ENCODE peak calls at places on chromosomes 12 and 14, in nine cellular contexts. H is substantia nigra; K is CD8-positive, alpha-beta memory T cell; F is stimulated activated CD4-positive, alpha-beta T cell treated with anti-CD3 and anti-CD28 coated beads, TNF-alpha, amount 100 ng/mL, for 4 hours; A is M059J; G is Ammon's horn; D is activated CD4-positive, alpha-beta T cell treated with anti-CD3 and anti-CD28 coated beads, Interleukin-2, amount 50 U/mL, for 48 hours; Z is H7; R is stomach. I is an unnamed sample.

GRCh38 chr12:61654698-61655097 is 605.5 kb upstream of the USP15 start:
- DNase-seq in H (no peak), K (no peak), F (no peak), A (no peak), G (no peak), D (no peak), Z (no peak), R (no peak), I (no peak)

GRCh38 chr12:124259168-124260066 is 35.5 kb upstream of the RFLNA start:
- DNase-seq in H (no peak), K (no peak), F (no peak), A (peak), G (no peak), D (no peak), Z (no peak), R (no peak), I (no peak)

GRCh38 chr14:96574633-96575191 is 72.5 kb downstream of the PAPOLA start:
- DNase-seq in H (no peak), K (no peak), F (no peak), A (no peak), G (no peak), D (no peak), Z (no peak), R (no peak), I (no peak)

GRCh38 chr14:33386140-33386539 is 447.5 kb downstream of the NPAS3 start:
- DNase-seq in H (no peak), K (no peak), F (no peak), A (no peak), G (no peak), D (no peak), Z (no peak), R (no peak), I (no peak)

GRCh38 chr14:71659165-71659564 is 273.1 kb upstream of the RGS6 start:
- DNase-seq in H (no peak), K (no peak), F (no peak), A (peak), G (no peak), D (no peak), Z (no peak), R (no peak), I (peak)

GRCh38 chr14:22998324-22999012 is 11.5 kb downstream of the C14orf93 start:
- DNase-seq in H (no peak), K (no peak), F (no peak), A (no peak), G (no peak), D (no peak), Z (peak), R (peak), I (no peak)

GRCh38 chr12:57888407-57889157 is 42.1 kb upstream of the CTDSP2 start:
- DNase-seq in H (peak), K (no peak), F (no peak), A (peak), G (peak), D (no peak), Z (peak), R (peak), I (peak)

GRCh38 chr14:79730911-79731310 is 480.4 kb downstream of the DIO2 start:
- DNase-seq in H (no peak), K (no peak), F (no peak), A (peak), G (no peak), D (no peak), Z (no peak), R (no peak), I (no peak)

GRCh38 chr14:103104654-103105511 is 10.4 kb downstream of the EXOC3L4 start:
- DNase-seq in H (peak), K (peak), F (peak), A (peak), G (peak), D (peak), Z (peak), R (peak), I (no peak)

GRCh38 chr12:94174576-94174975 is 26.2 kb downstream of the PLXNC1 start:
- DNase-seq in H (no peak), K (peak), F (no peak), A (no peak), G (no peak), D (peak), Z (no peak), R (no peak), I (no peak)

GRCh38 chr14:49769171-49769570 is 1.2 kb downstream of the KLHDC2 start:
- DNase-seq in H (no peak), K (no peak), F (no peak), A (peak), G (no peak), D (no peak), Z (no peak), R (peak), I (no peak)

GRCh38 chr12:122326597-122326996 is 60.3 kb upstream of the VPS33A start:
- DNase-seq in H (no peak), K (no peak), F (no peak), A (no peak), G (no peak), D (no peak), Z (no peak), R (no peak), I (no peak)

GRCh38 chr12:7645395-7646177 is 20.1 kb downstream of the APOBEC1 start:
- DNase-seq in H (no peak), K (no peak), F (no peak), A (peak), G (peak), D (no peak), Z (peak), R (no peak), I (peak)

GRCh38 chr14:80150301-80150700 is 61.0 kb downstream of the DIO2 start:
- DNase-seq in H (no peak), K (no peak), F (no peak), A (peak), G (no peak), D (no peak), Z (no peak), R (no peak), I (no peak)

GRCh38 chr14:96201965-96202364 is 2.7 kb upstream of the BDKRB2 start:
- DNase-seq in H (no peak), K (no peak), F (no peak), A (no peak), G (no peak), D (no peak), Z (peak), R (no peak), I (no peak)

GRCh38 chr12:99648183-99648582 is 630 bp downstream of the GARIN6 start:
- DNase-seq in H (no peak), K (no peak), F (no peak), A (no peak), G (no peak), D (no peak), Z (no peak), R (no peak), I (no peak)

GRCh38 chr14:68580676-68581075 is 212.2 kb downstream of the ZFP36L1 start:
- DNase-seq in H (no peak), K (no peak), F (no peak), A (no peak), G (no peak), D (no peak), Z (no peak), R (no peak), I (no peak)

GRCh38 chr12:3557136-3557697 is 66.2 kb downstream of the PRMT8 start:
- DNase-seq in H (no peak), K (no peak), F (no peak), A (no peak), G (no peak), D (no peak), Z (no peak), R (no peak), I (no peak)

GRCh38 chr12:62537544-62537943 is 70.9 kb downstream of the MON2 start:
- DNase-seq in H (no peak), K (no peak), F (no peak), A (peak), G (no peak), D (no peak), Z (no peak), R (peak), I (peak)

GRCh38 chr12:64583395-64584172 is 26.7 kb upstream of the RASSF3 start:
- DNase-seq in H (no peak), K (no peak), F (no peak), A (no peak), G (no peak), D (no peak), Z (no peak), R (no peak), I (peak)

GRCh38 chr14:21102472-21103164 is 1.8 kb downstream of the TMEM253 start:
- DNase-seq in H (no peak), K (no peak), F (no peak), A (no peak), G (no peak), D (no peak), Z (peak), R (no peak), I (no peak)

GRCh38 chr14:57816568-57817284 is 49.2 kb downstream of the SLC35F4 start:
- DNase-seq in H (no peak), K (no peak), F (no peak), A (peak), G (no peak), D (no peak), Z (no peak), R (no peak), I (no peak)

GRCh38 chr14:36056846-36057245 is 119.7 kb downstream of the PTCSC3 start:
- DNase-seq in H (no peak), K (no peak), F (no peak), A (no peak), G (no peak), D (no peak), Z (no peak), R (no peak), I (no peak)

GRCh38 chr14:96257056-96257455 is 1.0 kb downstream of the BDKRB1 start:
- DNase-seq in H (no peak), K (no peak), F (no peak), A (no peak), G (no peak), D (no peak), Z (no peak), R (no peak), I (no peak)

GRCh38 chr12:53985358-53985899 is 483 bp downstream of the HOXC10 start:
- DNase-seq in H (no peak), K (no peak), F (no peak), A (peak), G (no peak), D (no peak), Z (peak), R (no peak), I (peak)

I was measured in endothelial cell of umbilical vein.